ENCODE peak calls at places on chromosomes 13 and 19, in eight cellular contexts. U is right lobe of liver; L is colonic mucosa; R is neural progenitor cell; W is thoracic aorta; K is heart left ventricle; N is CD8-positive, alpha-beta memory T cell; D is body of pancreas. V is an unnamed sample. For H3K36me3, the result is how much of the 10 kb centered on the place peaks cover.

GRCh38 chr13:41144576-41144975 is 12.0 kb upstream of the KBTBD6 start:
- DNase-seq in U (no peak), L (no peak), R (no peak), W (no peak), K (no peak), N (no peak), D (no peak), V (no peak)

GRCh38 chr19:47274071-47274890 is at the start of gene INAFM1:
- DNase-seq in U (peak), L (peak), R (peak), W (peak), K (peak), N (peak), D (peak), V (peak)

GRCh38 chr19:43664008-43664407 is 6.0 kb downstream of the PLAUR start:
- DNase-seq in U (no peak), L (no peak), R (no peak), W (no peak), K (no peak), N (peak), D (no peak), V (peak)

GRCh38 chr13:49082653-49083536 is 107.2 kb downstream of the FNDC3A start:
- DNase-seq in U (no peak), L (no peak), R (no peak), W (no peak), K (no peak), N (no peak), D (no peak), V (no peak)

GRCh38 chr13:61954092-61954491 is 538.4 kb upstream of the PCDH20 start:
- DNase-seq in U (no peak), L (no peak), R (peak), W (no peak), K (no peak), N (no peak), D (no peak), V (no peak)

GRCh38 chr19:3458595-3459284 is 21.6 kb downstream of the SMIM24 start:
- DNase-seq in U (no peak), L (no peak), R (peak), W (no peak), K (peak), N (no peak), D (no peak), V (no peak)

GRCh38 chr13:48161530-48162179 is 66.8 kb upstream of the MED4 start:
- DNase-seq in U (peak), L (peak), R (no peak), W (peak), K (peak), N (no peak), D (peak), V (no peak)

GRCh38 chr13:114017028-114017630 is 43.3 kb upstream of the C13orf46 start:
- DNase-seq in U (no peak), L (no peak), R (peak), W (no peak), K (peak), N (no peak), D (no peak), V (no peak)

GRCh38 chr19:17829855-17830566 is 8.7 kb upstream of the INSL3 start:
- DNase-seq in U (no peak), L (peak), R (peak), W (no peak), K (no peak), N (no peak), D (peak), V (no peak)

GRCh38 chr13:36357692-36358091 is 11.5 kb upstream of the SPART start:
- DNase-seq in U (no peak), L (no peak), R (no peak), W (no peak), K (no peak), N (no peak), D (peak), V (no peak)

GRCh38 chr13:83765796-83766195 is 116.5 kb downstream of the SLITRK1 start:
- DNase-seq in U (no peak), L (no peak), R (no peak), W (no peak), K (no peak), N (no peak), D (no peak), V (no peak)

GRCh38 chr13:47564041-47564440 is 437.0 kb downstream of the SUCLA2 start:
- DNase-seq in U (no peak), L (no peak), R (peak), W (no peak), K (no peak), N (no peak), D (no peak), V (no peak)

GRCh38 chr13:99996177-99996705 is 14.7 kb downstream of the ZIC2 start:
- DNase-seq in U (no peak), L (no peak), R (peak), W (no peak), K (no peak), N (no peak), D (no peak), V (no peak)
- H3K4me3 ChIP-seq in U (no peak), L (no peak), R (peak), W (no peak), K (no peak), N (no peak), D (no peak), V (peak)

GRCh38 chr19:9161427-9161826 is 17.4 kb upstream of the OR7D2 start:
- DNase-seq in U (no peak), L (no peak), R (no peak), W (no peak), K (no peak), N (no peak), D (no peak), V (no peak)

GRCh38 chr19:9159891-9160290 is 18.9 kb upstream of the OR7D2 start:
- DNase-seq in U (no peak), L (no peak), R (no peak), W (no peak), K (no peak), N (no peak), D (no peak), V (no peak)

GRCh38 chr19:9165256-9165655 is 13.5 kb upstream of the OR7D2 start:
- DNase-seq in U (no peak), L (no peak), R (no peak), W (no peak), K (no peak), N (no peak), D (no peak), V (no peak)
- H3K36me3 ChIP-seq in U (under half), L (under half), R (under half), W (under half), K (half or more), N (under half), D (under half), V (under half)

GRCh38 chr19:40249781-40250180 is 23.3 kb upstream of the CCNP start:
- DNase-seq in U (no peak), L (no peak), R (no peak), W (no peak), K (no peak), N (no peak), D (no peak), V (no peak)
- H3K27ac ChIP-seq in U (no peak), L (no peak), R (no peak), W (no peak), K (no peak), N (no peak), D (no peak), V (no peak)

GRCh38 chr13:27263438-27263837 is 7.2 kb upstream of the RASL11A start:
- DNase-seq in U (no peak), L (no peak), R (no peak), W (no peak), K (no peak), N (no peak), D (no peak), V (no peak)

GRCh38 chr13:27262546-27262945 is 8.1 kb upstream of the RASL11A start:
- DNase-seq in U (no peak), L (no peak), R (no peak), W (no peak), K (no peak), N (no peak), D (no peak), V (no peak)

GRCh38 chr13:27266937-27267336 is 3.7 kb upstream of the RASL11A start:
- DNase-seq in U (no peak), L (no peak), R (no peak), W (no peak), K (no peak), N (no peak), D (no peak), V (no peak)

GRCh38 chr13:27264648-27265047 is 6.0 kb upstream of the RASL11A start:
- DNase-seq in U (no peak), L (no peak), R (no peak), W (no peak), K (no peak), N (no peak), D (no peak), V (no peak)

DNA sequence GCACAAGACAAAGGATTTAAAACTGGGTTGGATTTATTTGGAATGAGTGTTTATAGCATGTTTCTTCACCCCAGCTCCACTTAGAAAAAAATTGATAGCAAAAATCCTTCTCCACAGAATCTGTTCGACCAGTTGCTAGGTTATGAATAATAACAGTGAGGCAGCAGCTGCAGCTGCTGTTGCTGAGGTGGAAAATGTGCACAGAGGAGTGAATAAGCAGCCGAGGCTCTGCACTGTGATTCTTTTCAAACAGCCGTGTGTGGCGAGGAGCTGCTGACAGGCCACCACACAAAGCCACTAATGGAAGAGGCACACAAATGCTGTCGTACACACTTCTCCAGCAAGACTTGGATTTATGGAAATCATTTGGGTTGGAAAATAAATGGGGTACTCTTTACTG is 6.4 kb upstream of the RASL11A start:
- DNase-seq in U (no peak), L (no peak), R (no peak), W (no peak), K (no peak), N (no peak), D (peak), V (no peak)
- H3K4me3 ChIP-seq in U (no peak), L (no peak), R (no peak), W (no peak), K (no peak), N (no peak), D (no peak), V (no peak)

GRCh38 chr13:26688286-26688685 is 72.3 kb downstream of the GPR12 start:
- DNase-seq in U (no peak), L (no peak), R (no peak), W (no peak), K (no peak), N (no peak), D (no peak), V (no peak)
- H3K36me3 ChIP-seq in U (under half), L (under half), R (under half), W (under half), K (under half), N (under half), D (under half), V (under half)

GRCh38 chr19:14674764-14675163 is at the start of gene ADGRE3:
- DNase-seq in U (no peak), L (no peak), R (no peak), W (no peak), K (no peak), N (no peak), D (no peak), V (no peak)

GRCh38 chr19:14677464-14677863 is 2.8 kb upstream of the ADGRE3 start:
- DNase-seq in U (no peak), L (no peak), R (no peak), W (no peak), K (no peak), N (no peak), D (no peak), V (no peak)

GRCh38 chr19:14678199-14678598 is 3.6 kb upstream of the ADGRE3 start:
- DNase-seq in U (no peak), L (no peak), R (no peak), W (no peak), K (no peak), N (no peak), D (no peak), V (no peak)

GRCh38 chr19:14673088-14673487 is 1.6 kb downstream of the ADGRE3 start:
- DNase-seq in U (no peak), L (no peak), R (no peak), W (no peak), K (no peak), N (no peak), D (no peak), V (no peak)

DNA sequence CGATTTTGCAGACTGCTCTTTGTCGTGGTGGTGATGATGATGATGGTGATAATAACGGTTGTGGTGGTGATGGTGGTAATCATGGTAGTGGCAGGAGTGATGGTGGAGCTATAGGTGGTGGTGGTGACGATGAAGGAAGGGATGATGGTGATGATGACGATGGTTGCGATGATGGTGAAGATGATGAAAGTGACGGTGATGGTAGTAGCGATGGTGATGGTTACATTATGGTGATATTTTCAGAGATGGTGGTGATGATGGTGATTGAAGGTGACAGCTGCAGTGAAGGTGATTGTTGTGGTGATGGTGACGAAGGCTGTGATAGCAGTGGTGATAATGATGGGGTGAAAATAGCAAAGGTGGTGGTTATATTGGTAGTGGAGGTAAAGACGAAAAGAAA is 2.1 kb upstream of the ADGRE3 start:
- DNase-seq in U (no peak), L (no peak), R (no peak), W (no peak), K (no peak), N (no peak), D (no peak), V (no peak)
- H3K27ac ChIP-seq in U (no peak), L (no peak), R (no peak), W (no peak), K (no peak), N (no peak), D (no peak), V (no peak)

GRCh38 chr19:15454371-15454800 is 4.6 kb upstream of the WIZ start:
- DNase-seq in U (no peak), L (no peak), R (no peak), W (no peak), K (no peak), N (no peak), D (peak), V (no peak)

GRCh38 chr19:15456441-15456840 is 6.7 kb upstream of the WIZ start:
- DNase-seq in U (no peak), L (no peak), R (no peak), W (no peak), K (no peak), N (no peak), D (no peak), V (no peak)

GRCh38 chr19:15456871-15457700 is 7.3 kb downstream of the RASAL3 start:
- DNase-seq in U (no peak), L (peak), R (peak), W (no peak), K (no peak), N (no peak), D (peak), V (no peak)

GRCh38 chr19:15455996-15456395 is 6.2 kb upstream of the WIZ start:
- DNase-seq in U (no peak), L (no peak), R (no peak), W (no peak), K (no peak), N (no peak), D (no peak), V (no peak)

GRCh38 chr19:15457701-15458484 is 6.5 kb downstream of the RASAL3 start:
- DNase-seq in U (no peak), L (no peak), R (no peak), W (no peak), K (no peak), N (no peak), D (no peak), V (no peak)
- H3K4me3 ChIP-seq in U (no peak), L (no peak), R (peak), W (peak), K (no peak), N (no peak), D (no peak), V (no peak)

GRCh38 chr19:5587661-5588060 is 19.9 kb upstream of the TINCR start:
- DNase-seq in U (no peak), L (no peak), R (no peak), W (no peak), K (no peak), N (no peak), D (no peak), V (no peak)

GRCh38 chr19:5586300-5587070 is 18.7 kb upstream of the TINCR start:
- DNase-seq in U (peak), L (no peak), R (no peak), W (no peak), K (no peak), N (no peak), D (no peak), V (no peak)

GRCh38 chr19:5585461-5586299 is 17.9 kb upstream of the TINCR start:
- DNase-seq in U (peak), L (no peak), R (peak), W (no peak), K (peak), N (peak), D (peak), V (peak)

GRCh38 chr19:5588441-5588840 is 20.7 kb upstream of the TINCR start:
- DNase-seq in U (no peak), L (no peak), R (no peak), W (no peak), K (no peak), N (no peak), D (no peak), V (no peak)

GRCh38 chr19:5587071-5587455 is 19.3 kb upstream of the TINCR start:
- DNase-seq in U (no peak), L (no peak), R (no peak), W (no peak), K (no peak), N (no peak), D (no peak), V (no peak)
- H3K36me3 ChIP-seq in U (under half), L (under half), R (under half), W (under half), K (half or more), N (under half), D (under half), V (under half)

GRCh38 chr13:98775844-98776598 is 23.5 kb upstream of the SLC15A1 start:
- DNase-seq in U (no peak), L (peak), R (no peak), W (no peak), K (no peak), N (no peak), D (no peak), V (no peak)
- H3K27ac ChIP-seq in U (no peak), L (no peak), R (no peak), W (no peak), K (no peak), N (no peak), D (no peak), V (no peak)